ENCODE peak calls at places on chromosomes 7 and 10, in four cellular contexts. Y is ovary, S is skeletal muscle cell, E is neuronal stem cell. B is an unnamed sample.

GRCh38 chr7:50504646-50505546 is 54.7 kb upstream of the FIGNL1 start:
- DNase-seq in E (no peak), S (no peak), Y (no peak), B (no peak)

GRCh38 chr7:44311561-44312495 is 13.6 kb downstream of the CAMK2B start:
- DNase-seq in S (no peak), E (no peak), Y (no peak), B (peak; percentile 37)

GRCh38 chr10:84204610-84205009 is 10.3 kb downstream of the CDHR1 start:
- DNase-seq in S (no peak), Y (no peak), E (no peak), B (no peak)

GRCh38 chr10:33349273-33349672 is 14.8 kb upstream of the NRP1 start:
- DNase-seq in E (no peak), Y (no peak), S (no peak), B (no peak)

GRCh38 chr10:121734517-121735137 is 136.4 kb upstream of the FGFR2 start:
- DNase-seq in E (no peak), Y (no peak), S (no peak), B (peak; percentile 62)

GRCh38 chr10:727162-727790 is 37.8 kb upstream of the DIP2C start:
- DNase-seq in S (no peak), Y (no peak), E (no peak), B (no peak)

GRCh38 chr7:143394068-143394467 is 12.9 kb downstream of the ZYX start:
- DNase-seq in Y (no peak), E (no peak), S (no peak), B (peak; percentile 16)

GRCh38 chr7:117008849-117009531 is 55.7 kb downstream of the ST7 start:
- DNase-seq in S (peak; percentile 49), E (no peak), Y (no peak), B (no peak)

GRCh38 chr7:39651262-39651661 is 27.9 kb downstream of the RALA start:
- DNase-seq in Y (no peak), S (no peak), E (no peak), B (no peak)

GRCh38 chr7:45217358-45217757 is 59.8 kb downstream of the RAMP3 start:
- DNase-seq in E (no peak), S (no peak), Y (no peak), B (peak; percentile 77)

GRCh38 chr7:15554744-15555143 is 7.1 kb downstream of the AGMO start:
- DNase-seq in S (no peak), E (no peak), Y (no peak), B (no peak)

GRCh38 chr7:146094356-146094755 is 22.2 kb upstream of the CNTNAP2 start:
- DNase-seq in E (no peak), S (no peak), Y (no peak), B (no peak)

GRCh38 chr7:144397086-144397485 is 6.4 kb downstream of the NOBOX start:
- DNase-seq in Y (no peak), S (no peak), E (no peak), B (no peak)

GRCh38 chr7:55387062-55387965 is 22.2 kb downstream of the LANCL2 start:
- DNase-seq in E (peak; percentile 48), Y (no peak), S (no peak), B (no peak)

GRCh38 chr7:158035343-158035742 is 552.3 kb downstream of the PTPRN2 start:
- DNase-seq in E (no peak), Y (no peak), S (no peak), B (no peak)

GRCh38 chr10:88851706-88852105 is at the start of gene ANKRD22:
- DNase-seq in S (peak; percentile 41), Y (no peak), E (no peak), B (no peak)

GRCh38 chr10:20877986-20878979 is 18.8 kb downstream of the NEBL start:
- DNase-seq in Y (no peak), S (no peak), E (no peak), B (no peak)

GRCh38 chr10:59434463-59435326 is 72.3 kb upstream of the FAM13C start:
- DNase-seq in E (no peak), Y (no peak), S (peak; percentile 30), B (no peak)

GRCh38 chr7:114086491-114086905 is 167.7 kb upstream of the PPP1R3A start:
- DNase-seq in E (no peak), S (no peak), Y (peak; percentile 37), B (peak; percentile 48)

GRCh38 chr10:3754727-3755439 is 30.1 kb downstream of the KLF6 start:
- DNase-seq in E (no peak), S (peak; percentile 90), Y (no peak), B (no peak)

GRCh38 chr7:54874804-54875203 is 115.8 kb upstream of the SEC61G start:
- DNase-seq in S (no peak), E (no peak), Y (no peak), B (no peak)

GRCh38 chr10:98852686-98853085 is 383.0 kb downstream of the HPSE2 start:
- DNase-seq in S (no peak), E (no peak), Y (no peak), B (no peak)

GRCh38 chr7:29328811-29329210 is 134.2 kb downstream of the CHN2 start:
- DNase-seq in Y (no peak), E (no peak), S (no peak), B (no peak)

GRCh38 chr10:20593649-20594048 is 303.5 kb downstream of the NEBL start:
- DNase-seq in Y (no peak), S (no peak), E (no peak), B (no peak)

GRCh38 chr7:133095119-133095671 is 13.3 kb upstream of the CHCHD3 start:
- DNase-seq in Y (no peak), S (no peak), E (no peak), B (no peak)

DNA sequence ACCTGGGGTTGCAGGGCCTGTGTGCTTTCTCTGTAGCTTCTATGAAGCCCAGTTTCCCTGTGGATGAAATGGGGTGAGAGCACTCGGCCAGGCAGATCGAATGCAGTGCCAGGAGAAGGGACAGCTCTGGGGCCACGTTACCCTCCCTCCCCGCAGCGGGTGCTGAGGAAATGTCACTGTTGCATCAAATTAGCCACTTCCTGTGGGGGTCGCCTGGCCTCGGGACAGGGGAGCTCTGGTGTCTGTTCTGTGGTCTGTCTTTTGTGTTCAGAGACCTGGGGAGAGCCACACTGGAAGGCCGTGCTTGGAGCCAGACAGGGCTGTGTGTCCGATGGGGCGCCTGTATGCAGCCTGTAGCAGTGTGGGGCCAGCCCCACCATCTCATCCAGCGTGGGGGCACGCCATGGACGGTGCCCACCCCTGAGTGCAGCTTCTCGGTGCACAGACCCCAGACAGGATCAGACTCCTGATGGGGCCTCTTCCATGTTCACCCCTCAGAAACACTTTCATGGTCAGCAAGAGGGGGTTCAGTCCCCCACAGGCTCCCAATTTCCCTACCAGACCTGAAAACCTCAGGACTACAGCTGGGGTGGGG is 13.6 kb downstream of the TTYH3 start:
- DNase-seq in E (no peak), S (no peak), Y (no peak), B (no peak)
- H3K4me3 ChIP-seq in E (no peak overlapping the region), S (no peak overlapping the region), Y (no peak overlapping the region), B (no peak overlapping the region)

GRCh38 chr10:126904493-126904806 is 778 bp upstream of the DOCK1 start:
- DNase-seq in S (no peak), E (no peak), Y (no peak), B (no peak)
- H3K4me3 ChIP-seq in S (peak overlapping the region; percentile 73), E (peak overlapping the region; percentile 63), Y (peak overlapping the region; percentile 81), B (peak overlapping the region; percentile 71)

DNA sequence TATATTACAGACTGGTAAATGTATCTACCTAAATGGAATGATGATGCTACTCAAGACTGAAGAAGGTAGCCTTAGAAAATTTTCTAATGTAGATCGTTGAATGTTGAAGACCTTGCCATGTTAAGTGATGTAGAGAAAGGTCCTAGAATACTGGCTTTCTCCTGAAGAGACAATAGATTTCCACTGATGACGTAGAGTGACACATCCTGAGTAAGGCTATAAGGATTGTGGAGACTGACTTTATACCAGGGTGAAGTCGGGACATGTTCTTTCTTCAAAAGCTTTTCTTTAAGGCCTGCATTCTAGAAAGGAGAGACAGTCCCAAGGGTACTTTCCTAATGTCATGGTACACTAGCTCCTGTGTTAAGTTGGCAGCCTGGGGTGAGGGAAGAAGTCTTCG is 58.6 kb downstream of the PCDH15 start:
- DNase-seq in E (no peak), S (no peak), Y (no peak), B (no peak)
- H3K4me3 ChIP-seq in E (no peak overlapping the region), S (no peak overlapping the region), Y (no peak overlapping the region), B (no peak overlapping the region)

GRCh38 chr7:130352335-130353074 is 7.9 kb downstream of the CPA5 start:
- DNase-seq in Y (peak; percentile 27), E (no peak), S (no peak), B (no peak)
- H3K4me3 ChIP-seq in Y (no peak overlapping the region), E (peak overlapping the region; percentile 47), S (no peak overlapping the region), B (no peak overlapping the region)

B was measured in H7.